ENCODE peak calls at places on chromosome 11, in five cellular contexts. A, W, P, L and J are unnamed samples.

GRCh38 chr11:1943576-1943975 is 3.6 kb upstream of the MRPL23 start:
- DNase-seq in A (no peak), W (no peak), P (peak; percentile 72), L (no peak), J (no peak)

GRCh38 chr11:66841861-66842260 is 1.4 kb upstream of the RCE1 start:
- DNase-seq in A (no peak), W (no peak), P (no peak), L (no peak), J (no peak)

GRCh38 chr11:14357843-14358728 is 897 bp downstream of the RRAS2 start:
- DNase-seq in A (peak; percentile 34), W (no peak), P (peak; percentile 86), L (peak; percentile 6), J (peak; percentile 4)

GRCh38 chr11:11312738-11313137 is 40.3 kb downstream of the CSNK2A3 start:
- DNase-seq in A (no peak), W (no peak), P (no peak), L (no peak), J (no peak)

GRCh38 chr11:125401746-125402145 is 94.3 kb downstream of the FEZ1 start:
- DNase-seq in A (no peak), W (no peak), P (peak; percentile 41), L (no peak), J (no peak)

GRCh38 chr11:629237-629583 is 2.2 kb upstream of the SCT start:
- DNase-seq in A (no peak), W (no peak), P (no peak), L (no peak), J (no peak)

GRCh38 chr11:91947215-91947614 is 277.4 kb upstream of the FAT3 start:
- DNase-seq in A (no peak), W (peak; percentile 3), P (no peak), L (no peak), J (no peak)

GRCh38 chr11:116832350-116833290 is 2.9 kb downstream of the APOC3 start:
- DNase-seq in A (no peak), W (no peak), P (peak; percentile 61), L (no peak), J (no peak)

GRCh38 chr11:1805525-1805924 is 29.3 kb upstream of the SYT8 start:
- DNase-seq in A (no peak), W (no peak), P (no peak), L (no peak), J (no peak)

GRCh38 chr11:1140642-1141490 is 16.9 kb upstream of the MUC5AC start:
- DNase-seq in A (no peak), W (no peak), P (no peak), L (no peak), J (no peak)

GRCh38 chr11:101510608-101511007 is 73.2 kb downstream of the TRPC6 start:
- DNase-seq in A (no peak), W (no peak), P (no peak), L (no peak), J (peak; percentile 74)

GRCh38 chr11:123203471-123203870 is 8.4 kb upstream of the CLMP start:
- DNase-seq in A (no peak), W (no peak), P (no peak), L (no peak), J (no peak)